ENCODE peak calls at places on chromosomes 1 and 21, in ten cellular contexts. S is CD8-positive, alpha-beta memory T cell; O is RWPE1; V is foreskin keratinocyte; P is mammary epithelial cell; Y is lower lobe of right lung; B is psoas muscle; U is SJSA1; I is brain microvascular endothelial cell; M is right cardiac atrium. R is an unnamed sample.

GRCh38 chr1:36531833-36532232 is 49.1 kb upstream of the CSF3R start:
- DNase-seq in S (no peak), O (no peak), V (no peak), P (no peak), Y (no peak), B (no peak), U (no peak), I (no peak), M (no peak), R (no peak)

GRCh38 chr1:92484472-92485373 is 2.0 kb downstream of the GFI1 start:
- DNase-seq in S (peak; percentile 60), O (no peak), V (no peak), P (peak; percentile 11), Y (peak; percentile 66), B (peak; percentile 13), U (peak; percentile 19), I (no peak), M (peak; percentile 70), R (peak; percentile 24)

GRCh38 chr1:69492286-69492685 is 75.4 kb upstream of the LRRC7 start:
- DNase-seq in S (no peak), O (no peak), V (no peak), P (no peak), Y (no peak), B (no peak), U (peak; percentile 52), I (peak; percentile 24), M (no peak), R (no peak)

GRCh38 chr1:214957330-214958137 is 125.0 kb upstream of the KCNK2 start:
- DNase-seq in S (no peak), O (peak; percentile 50), V (peak; percentile 92), P (peak; percentile 92), Y (no peak), B (no peak), U (peak; percentile 28), I (peak; percentile 98), M (no peak), R (no peak)

GRCh38 chr1:58896211-58897183 is 112.7 kb upstream of the JUN start:
- DNase-seq in S (no peak), O (no peak), V (no peak), P (no peak), Y (peak; percentile 81), B (peak; percentile 73), U (no peak), I (no peak), M (peak; percentile 88), R (no peak)

GRCh38 chr1:9350011-9350907 is 57.6 kb downstream of the SPSB1 start:
- DNase-seq in S (no peak), O (no peak), V (no peak), P (no peak), Y (no peak), B (peak; percentile 56), U (peak; percentile 45), I (no peak), M (peak; percentile 82), R (no peak)

GRCh38 chr1:47941609-47942237 is 55.5 kb downstream of the TRABD2B start:
- DNase-seq in S (no peak), O (peak; percentile 77), V (no peak), P (peak; percentile 72), Y (no peak), B (no peak), U (no peak), I (no peak), M (no peak), R (no peak)

GRCh38 chr1:119623651-119624050 is 24.4 kb downstream of the ZNF697 start:
- DNase-seq in S (no peak), O (no peak), V (no peak), P (no peak), Y (no peak), B (no peak), U (no peak), I (no peak), M (no peak), R (no peak)

GRCh38 chr1:222284466-222284865 is 263.4 kb downstream of the HHIPL2 start:
- DNase-seq in S (no peak), O (no peak), V (no peak), P (peak; percentile 8), Y (no peak), B (no peak), U (no peak), I (no peak), M (no peak), R (no peak)

GRCh38 chr1:167532964-167533824 is 14.9 kb upstream of the CD247 start:
- DNase-seq in S (no peak), O (no peak), V (no peak), P (no peak), Y (no peak), B (no peak), U (no peak), I (no peak), M (peak; percentile 76), R (no peak)

GRCh38 chr1:157019457-157019856 is 26.1 kb downstream of the ARHGEF11 start:
- DNase-seq in S (no peak), O (no peak), V (no peak), P (no peak), Y (no peak), B (no peak), U (no peak), I (no peak), M (no peak), R (no peak)

GRCh38 chr1:182889997-182890396 is 50.9 kb downstream of the DHX9 start:
- DNase-seq in S (peak; percentile 23), O (no peak), V (no peak), P (no peak), Y (no peak), B (no peak), U (no peak), I (no peak), M (no peak), R (peak; percentile 7)

GRCh38 chr1:219755234-219755633 is 142.3 kb upstream of the ZC3H11B start:
- DNase-seq in S (no peak), O (no peak), V (no peak), P (no peak), Y (no peak), B (no peak), U (no peak), I (no peak), M (no peak), R (no peak)

DNA sequence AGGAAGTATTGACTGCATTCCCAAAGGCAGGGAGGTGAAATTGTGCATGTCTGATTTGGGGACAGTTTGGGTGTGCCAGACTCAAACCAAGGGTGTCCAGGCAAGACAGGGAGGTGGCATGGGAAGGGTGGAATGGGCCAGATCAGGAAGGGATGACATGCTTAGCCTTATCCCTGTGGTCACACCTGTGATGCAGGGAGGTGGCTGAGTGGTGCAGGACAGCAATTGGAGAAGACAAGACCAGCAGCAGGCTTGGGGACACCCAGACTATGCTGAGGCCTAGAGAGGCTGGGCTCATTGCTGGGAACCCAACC is 4.0 kb downstream of the FOXO6 start:
- DNase-seq in S (no peak), O (no peak), V (no peak), P (no peak), Y (no peak), B (no peak), U (no peak), I (no peak), M (no peak), R (no peak)
- H3K27ac ChIP-seq in S (no peak overlapping the region), O (peak overlapping the region; percentile 82), V (no peak overlapping the region), P (no peak overlapping the region), Y (no peak overlapping the region), B (peak overlapping the region; percentile 46), U (no peak overlapping the region), I (no peak overlapping the region), M (no peak overlapping the region), R (no peak overlapping the region)

DNA sequence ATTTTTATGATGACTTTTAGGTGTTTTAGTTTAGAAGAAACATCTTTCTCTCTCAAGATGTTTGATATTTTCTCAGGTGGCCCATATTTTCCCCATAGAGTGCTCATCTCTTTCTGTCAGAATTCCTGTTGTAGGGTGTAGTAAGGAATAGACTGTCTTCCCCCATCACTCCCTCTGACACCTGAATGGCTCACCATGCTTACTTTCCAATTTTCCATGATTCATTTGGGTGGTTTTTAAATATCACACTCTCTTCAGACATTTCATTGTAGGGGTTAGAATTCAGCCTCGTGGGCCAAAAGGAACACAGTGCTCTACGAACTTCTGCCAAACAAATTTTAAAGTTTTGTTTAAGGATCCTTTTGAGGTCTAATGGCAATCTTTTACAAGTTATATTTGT is 24.0 kb downstream of the GIPC2 start:
- DNase-seq in S (no peak), O (no peak), V (no peak), P (peak; percentile 29), Y (no peak), B (no peak), U (no peak), I (no peak), M (no peak), R (no peak)
- H3K27ac ChIP-seq in S (no peak overlapping the region), O (no peak overlapping the region), V (peak overlapping the region; percentile 70), P (no peak overlapping the region), Y (no peak overlapping the region), B (peak overlapping the region; percentile 69), U (no peak overlapping the region), I (no peak overlapping the region), M (no peak overlapping the region), R (no peak overlapping the region)

DNA sequence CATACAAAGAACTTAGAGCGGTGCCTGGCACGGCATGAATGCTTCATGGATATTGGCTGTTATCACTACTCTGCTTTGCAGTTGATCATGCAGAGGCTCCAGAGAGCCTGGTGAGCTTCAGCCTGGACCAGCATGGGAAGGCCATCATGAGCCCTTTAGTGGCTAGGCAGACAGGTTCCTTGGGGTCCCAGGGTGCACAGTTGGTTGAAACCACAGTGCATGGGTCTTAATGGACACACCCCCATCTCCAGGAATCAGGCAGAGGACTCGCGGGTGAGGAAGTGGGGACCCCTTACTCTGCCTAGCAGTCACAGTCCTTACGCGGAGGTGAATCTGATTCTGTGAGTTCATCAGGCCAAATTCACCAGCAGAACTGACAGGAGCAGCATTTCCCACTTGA is 1.1 kb downstream of the GJB5 start:
- DNase-seq in S (no peak), O (no peak), V (no peak), P (no peak), Y (no peak), B (no peak), U (no peak), I (no peak), M (no peak), R (no peak)
- H3K27ac ChIP-seq in S (no peak overlapping the region), O (peak overlapping the region; percentile 99), V (peak overlapping the region; percentile 89), P (peak overlapping the region; percentile 85), Y (no peak overlapping the region), B (no peak overlapping the region), U (no peak overlapping the region), I (no peak overlapping the region), M (no peak overlapping the region), R (no peak overlapping the region)

DNA sequence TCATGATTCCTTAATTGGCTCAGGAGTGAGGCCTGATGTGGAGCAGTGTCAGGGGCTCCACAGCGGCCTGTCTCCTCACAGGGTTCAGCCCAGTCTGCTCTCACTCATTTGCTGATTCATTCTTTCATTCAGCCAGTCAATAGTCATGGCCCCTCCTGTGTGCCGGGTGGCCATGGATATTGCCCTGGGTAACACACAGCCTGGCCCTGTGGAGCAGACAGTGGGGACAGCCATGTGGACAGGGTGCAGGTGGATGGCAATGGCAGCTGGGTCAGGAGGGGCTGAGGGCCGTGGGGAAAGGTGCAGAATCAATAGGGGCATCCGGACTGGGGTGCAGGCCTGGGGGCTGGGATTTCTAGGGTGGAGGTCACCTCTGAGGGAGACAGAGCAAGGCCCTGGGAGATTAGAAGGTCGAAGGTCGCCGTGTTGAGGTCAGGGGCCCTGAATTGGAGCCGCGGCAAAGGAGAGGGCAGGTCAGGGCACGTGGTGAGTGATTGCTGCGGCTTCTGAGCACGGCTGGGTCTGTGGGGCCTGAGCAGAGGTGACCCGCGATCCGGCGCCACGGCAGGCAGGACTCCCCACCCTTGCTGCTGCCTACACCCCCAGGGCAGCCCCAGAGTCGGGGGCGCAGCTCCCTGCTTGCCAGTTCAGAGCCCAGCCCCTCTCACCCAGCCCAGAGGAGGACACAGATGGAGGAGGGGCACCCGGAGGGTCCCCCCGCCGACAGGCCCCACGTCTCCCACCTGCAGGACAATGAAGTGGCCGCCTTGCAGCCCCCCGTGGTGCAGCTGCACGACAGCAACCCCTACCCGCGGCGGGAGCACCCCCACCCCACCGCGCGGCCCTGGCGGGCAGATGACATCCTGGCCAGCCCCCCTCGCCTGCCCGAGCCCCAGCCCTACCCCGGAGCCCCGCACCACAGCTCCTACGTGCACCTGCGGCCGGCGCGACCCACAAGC is 33.4 kb downstream of the SLC19A1 start:
- DNase-seq in S (no peak), O (no peak), V (no peak), P (no peak), Y (peak; percentile 44), B (peak; percentile 10), U (no peak), I (no peak), M (peak; percentile 42), R (no peak)
- H3K27ac ChIP-seq in S (no peak overlapping the region), O (no peak overlapping the region), V (no peak overlapping the region), P (no peak overlapping the region), Y (no peak overlapping the region), B (no peak overlapping the region), U (no peak overlapping the region), I (no peak overlapping the region), M (no peak overlapping the region), R (no peak overlapping the region)

R was measured in OCI-LY7.